ENCODE peak calls at places on chromosomes 13 and 19, in nine cellular contexts. B is Peyer's patch, I is body of pancreas, Q is stomach, O is breast epithelium, D is IMR-90, F is uterus, P is heart left ventricle, E is spleen. A is an unnamed sample.
A peak's percentile ranks its signal among the peaks of the same experiment; 100 is the strongest.

GRCh38 chr13:94968040-94968756 is 255.9 kb upstream of the SOX21 start:
- DNase-seq in B (no peak), I (peak; percentile 4), Q (no peak), O (no peak), D (no peak), F (no peak), P (no peak), E (no peak), A (no peak)

GRCh38 chr13:110471833-110472162 is 89.7 kb downstream of the RAB20 start:
- DNase-seq in B (peak; percentile 90), I (peak; percentile 29), Q (peak; percentile 35), O (no peak), D (peak; percentile 37), F (no peak), P (no peak), E (peak; percentile 87), A (peak; percentile 71)

GRCh38 chr13:20475927-20476691 is 49.5 kb downstream of the CRYL1 start:
- DNase-seq in B (peak; percentile 84), I (peak; percentile 75), Q (peak; percentile 77), O (no peak), D (no peak), F (no peak), P (no peak), E (peak; percentile 90), A (no peak)

GRCh38 chr13:111905609-111905945 is 161.4 kb upstream of the SOX1 start:
- DNase-seq in B (peak; percentile 13), I (no peak), Q (no peak), O (no peak), D (no peak), F (no peak), P (no peak), E (no peak), A (no peak)

GRCh38 chr19:42445948-42446347 is 3.2 kb upstream of the CXCL17 start:
- DNase-seq in B (no peak), I (no peak), Q (no peak), O (no peak), D (no peak), F (no peak), P (no peak), E (no peak), A (no peak)

GRCh38 chr19:55472463-55472862 is 4.0 kb upstream of the ZNF628 start:
- DNase-seq in B (no peak), I (no peak), Q (no peak), O (no peak), D (peak; percentile 79), F (no peak), P (no peak), E (no peak), A (no peak)

GRCh38 chr19:12676928-12677327 is 4.8 kb downstream of the DHPS start:
- DNase-seq in B (no peak), I (no peak), Q (no peak), O (no peak), D (no peak), F (no peak), P (no peak), E (no peak), A (no peak)

GRCh38 chr13:33799950-33800592 is 17.9 kb upstream of the RFC3 start:
- DNase-seq in B (no peak), I (no peak), Q (no peak), O (no peak), D (peak; percentile 46), F (no peak), P (no peak), E (no peak), A (no peak)

GRCh38 chr19:2016041-2016807 is 710 bp upstream of the BTBD2 start:
- DNase-seq in B (peak; percentile 89), I (peak; percentile 79), Q (peak; percentile 69), O (peak; percentile 78), D (peak; percentile 81), F (peak; percentile 94), P (no peak), E (no peak), A (peak; percentile 86)

GRCh38 chr13:106373304-106373988 is 162.0 kb downstream of the EFNB2 start:
- DNase-seq in B (no peak), I (no peak), Q (no peak), O (no peak), D (no peak), F (no peak), P (no peak), E (no peak), A (no peak)

GRCh38 chr19:14022469-14022868 is 5.5 kb upstream of the RLN3 start:
- DNase-seq in B (no peak), I (no peak), Q (no peak), O (no peak), D (peak; percentile 47), F (no peak), P (no peak), E (no peak), A (no peak)

GRCh38 chr19:39679056-39679790 is 23.5 kb downstream of the LGALS16 start:
- DNase-seq in B (no peak), I (no peak), Q (no peak), O (no peak), D (no peak), F (no peak), P (no peak), E (no peak), A (no peak)

GRCh38 chr19:55080915-55081772 is 5.5 kb downstream of the EPS8L1 start:
- DNase-seq in B (peak; percentile 94), I (peak; percentile 77), Q (peak; percentile 66), O (peak; percentile 74), D (peak; percentile 44), F (no peak), P (peak; percentile 93), E (peak; percentile 96), A (peak; percentile 78)

GRCh38 chr19:8423821-8424223 is 10.7 kb downstream of the MARCHF2 start:
- DNase-seq in B (peak; percentile 87), I (peak; percentile 70), Q (peak; percentile 89), O (peak; percentile 91), D (peak; percentile 97), F (peak; percentile 99), P (peak; percentile 94), E (peak; percentile 84), A (peak; percentile 98)

GRCh38 chr19:45827459-45828093 is 12.5 kb upstream of the RSPH6A start:
- DNase-seq in B (no peak), I (no peak), Q (no peak), O (no peak), D (no peak), F (no peak), P (peak; percentile 36), E (no peak), A (no peak)

GRCh38 chr19:51195616-51196015 is 29.3 kb upstream of the CD33 start:
- DNase-seq in B (no peak), I (no peak), Q (no peak), O (no peak), D (no peak), F (no peak), P (no peak), E (no peak), A (no peak)

GRCh38 chr13:64505511-64505910 is 2724.6 kb downstream of the PCDH9 start:
- DNase-seq in B (no peak), I (no peak), Q (no peak), O (no peak), D (peak; percentile 80), F (no peak), P (no peak), E (no peak), A (no peak)

GRCh38 chr19:53466726-53467125 is 807 bp upstream of the ZNF813 start:
- DNase-seq in B (no peak), I (no peak), Q (no peak), O (no peak), D (no peak), F (no peak), P (no peak), E (no peak), A (no peak)

GRCh38 chr19:53471916-53472315 is 4.4 kb downstream of the ZNF813 start:
- DNase-seq in B (no peak), I (no peak), Q (no peak), O (no peak), D (no peak), F (no peak), P (no peak), E (no peak), A (no peak)

GRCh38 chr19:53467138-53467502 is 413 bp upstream of the ZNF813 start:
- DNase-seq in B (peak; percentile 53), I (no peak), Q (no peak), O (no peak), D (no peak), F (peak; percentile 27), P (peak; percentile 65), E (peak; percentile 80), A (no peak)

GRCh38 chr19:53463263-53463662 is 4.3 kb upstream of the ZNF813 start:
- DNase-seq in B (peak; percentile 45), I (peak; percentile 22), Q (no peak), O (peak; percentile 55), D (peak; percentile 6), F (peak; percentile 71), P (peak; percentile 79), E (no peak), A (peak; percentile 57)

GRCh38 chr19:53467503-53468262 is at the start of gene ZNF813:
- DNase-seq in B (peak; percentile 99), I (peak; percentile 97), Q (peak; percentile 97), O (peak; percentile 98), D (peak; percentile 76), F (peak; percentile 97), P (peak; percentile 98), E (peak; percentile 98), A (peak; percentile 97)
- H3K4me1 ChIP-seq in B (peaks cover 12% of the 10 kb centered on the region), I (peaks cover 14% of the 10 kb centered on the region), Q (peaks cover 15% of the 10 kb centered on the region), O (no peaks in the 10 kb centered on the region), D (no peaks in the 10 kb centered on the region), F (no peaks in the 10 kb centered on the region), P (peaks cover 23% of the 10 kb centered on the region), E (peaks cover 21% of the 10 kb centered on the region), A (no peaks in the 10 kb centered on the region)

GRCh38 chr13:32117696-32118095 is 86.1 kb downstream of the FRY start:
- DNase-seq in B (no peak), I (peak; percentile 89), Q (peak; percentile 51), O (no peak), D (peak; percentile 8), F (no peak), P (peak; percentile 62), E (peak; percentile 77), A (peak; percentile 81)
- TF ChIP-seq POLR2A in B (no peak), I (no peak), Q (no peak), O (no peak), D (no peak), F (no peak), P (no peak), E (no peak), A (no peak)

GRCh38 chr19:23986623-23987022 is 71.9 kb downstream of the ZNF726 start:
- DNase-seq in B (no peak), I (no peak), Q (no peak), O (no peak), D (no peak), F (no peak), P (no peak), E (no peak), A (no peak)
- H3K9me3 ChIP-seq in B (no peaks in the 10 kb centered on the region), I (no peaks in the 10 kb centered on the region), Q (no peaks in the 10 kb centered on the region), O (no peaks in the 10 kb centered on the region), D (peaks cover 2% of the 10 kb centered on the region), F (no peaks in the 10 kb centered on the region), P (no peaks in the 10 kb centered on the region), E (no peaks in the 10 kb centered on the region), A (no peaks in the 10 kb centered on the region)

DNA sequence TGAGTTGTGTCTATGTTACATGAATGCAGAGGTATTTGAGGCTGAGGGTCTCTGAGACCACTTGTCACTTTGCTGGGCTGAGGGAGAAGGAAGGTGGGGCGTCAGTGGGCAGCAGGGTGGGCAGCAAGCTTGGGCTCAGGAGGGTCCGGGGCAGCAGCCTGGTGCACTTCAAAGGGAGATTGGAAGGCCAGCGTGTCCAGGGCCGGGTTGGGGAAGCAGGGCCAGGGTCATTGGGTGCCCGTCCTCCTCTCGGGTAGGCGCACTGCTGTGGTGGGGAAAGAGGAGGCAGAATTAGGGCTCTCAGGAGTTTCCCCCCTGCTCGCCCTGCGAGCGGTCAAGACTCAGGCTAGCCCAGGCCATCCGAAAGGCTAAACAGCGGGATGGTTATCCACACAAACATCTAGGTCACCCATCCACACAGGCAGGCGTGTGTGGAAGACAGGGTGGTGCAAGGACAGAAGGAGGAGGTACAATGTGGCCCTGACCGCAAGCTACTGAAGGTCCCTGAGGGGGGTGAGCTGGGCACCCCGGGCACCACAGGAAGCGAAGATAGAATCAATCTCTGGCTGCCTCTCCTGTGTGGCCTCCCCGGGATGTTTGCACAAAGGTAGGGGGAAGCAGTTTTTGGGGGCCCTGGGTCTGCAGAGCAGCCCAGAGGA is 37.7 kb downstream of the MYO9B start:
- DNase-seq in B (no peak), I (no peak), Q (no peak), O (no peak), D (no peak), F (no peak), P (no peak), E (no peak), A (peak; percentile 78)
- H3K4me1 ChIP-seq in B (peaks cover 11% of the 10 kb centered on the region), I (peaks cover 4% of the 10 kb centered on the region), Q (peaks cover 66% of the 10 kb centered on the region), O (peaks cover 4% of the 10 kb centered on the region), D (peaks cover 11% of the 10 kb centered on the region), F (peaks cover 3% of the 10 kb centered on the region), P (peaks cover 22% of the 10 kb centered on the region), E (peaks cover 74% of the 10 kb centered on the region), A (peaks cover 54% of the 10 kb centered on the region)